ENCODE peak calls at places on chromosomes 7 and 10, in ten cellular contexts. S is IMR-90, P is hepatocyte, M is HCT116, H is body of pancreas, E is right lobe of liver, A is GM12878, N is ovary, B is cardiac muscle cell, R is bronchial epithelial cell. F is an unnamed sample. For H3K27me3, the result is how much of the 10 kb centered on the place peaks cover.

GRCh38 chr7:100881136-100881535 is 6.2 kb downstream of the SRRT start:
- DNase-seq in S (no peak), P (no peak), M (no peak), H (no peak), E (no peak), A (no peak), N (peak), B (no peak), R (no peak), F (no peak)

GRCh38 chr7:78090616-78091015 is 292.0 kb downstream of the PHTF2 start:
- DNase-seq in S (peak), P (no peak), M (no peak), H (no peak), E (no peak), A (no peak), N (no peak), B (no peak), R (peak), F (no peak)

GRCh38 chr7:43362652-43363428 is 220.1 kb upstream of the STK17A start:
- DNase-seq in S (peak), P (peak), M (no peak), H (peak), E (no peak), A (no peak), N (peak), B (peak), R (peak), F (peak)

GRCh38 chr10:111018021-111018420 is 58.8 kb upstream of the ADRA2A start:
- DNase-seq in S (peak), P (no peak), M (no peak), H (no peak), E (no peak), A (no peak), N (no peak), B (no peak), R (no peak), F (no peak)

GRCh38 chr10:124655191-124656112 is 88.7 kb downstream of the FAM53B start:
- DNase-seq in S (no peak), P (no peak), M (no peak), H (no peak), E (no peak), A (no peak), N (no peak), B (no peak), R (peak), F (no peak)

GRCh38 chr10:29130190-29130673 is 158.6 kb upstream of the LYZL1 start:
- DNase-seq in S (peak), P (peak), M (peak), H (peak), E (no peak), A (no peak), N (no peak), B (peak), R (peak), F (no peak)

GRCh38 chr10:89478085-89478738 is 57.2 kb downstream of the SLC16A12 start:
- DNase-seq in S (no peak), P (peak), M (no peak), H (no peak), E (no peak), A (no peak), N (no peak), B (peak), R (peak), F (no peak)

GRCh38 chr7:5435291-5436002 is 11.8 kb upstream of the TNRC18 start:
- DNase-seq in S (no peak), P (no peak), M (no peak), H (no peak), E (no peak), A (peak), N (no peak), B (no peak), R (no peak), F (no peak)

GRCh38 chr10:43689618-43689954 is 40.9 kb upstream of the ZNF32 start:
- DNase-seq in S (no peak), P (peak), M (no peak), H (peak), E (peak), A (no peak), N (peak), B (peak), R (no peak), F (no peak)

GRCh38 chr10:3698312-3698711 is 86.7 kb downstream of the KLF6 start:
- DNase-seq in S (no peak), P (no peak), M (no peak), H (no peak), E (no peak), A (no peak), N (no peak), B (no peak), R (no peak), F (no peak)

GRCh38 chr10:100528885-100529472 is 692 bp downstream of the NDUFB8 start:
- DNase-seq in S (no peak), P (no peak), M (no peak), H (no peak), E (peak), A (no peak), N (no peak), B (no peak), R (no peak), F (no peak)

GRCh38 chr7:14018751-14019150 is 29.3 kb upstream of the ETV1 start:
- DNase-seq in S (peak), P (no peak), M (no peak), H (no peak), E (no peak), A (no peak), N (no peak), B (no peak), R (no peak), F (no peak)

GRCh38 chr7:102044984-102045673 is 227.7 kb downstream of the CUX1 start:
- DNase-seq in S (peak), P (peak), M (peak), H (peak), E (no peak), A (no peak), N (peak), B (no peak), R (no peak), F (peak)

GRCh38 chr10:91745086-91745831 is 53.0 kb upstream of the TNKS2 start:
- DNase-seq in S (no peak), P (peak), M (peak), H (peak), E (peak), A (no peak), N (no peak), B (peak), R (peak), F (no peak)

GRCh38 chr7:1192171-1192676 is 32.2 kb upstream of the ZFAND2A start:
- DNase-seq in S (peak), P (no peak), M (no peak), H (no peak), E (no peak), A (no peak), N (no peak), B (no peak), R (peak), F (peak)
- H3K27me3 ChIP-seq in S (under half), P (under half), M (under half), H (under half), E (under half), A (under half), N (under half), B (under half), R (under half), F (under half)

GRCh38 chr10:129440247-129440646 is 26.8 kb upstream of the MGMT start:
- DNase-seq in S (no peak), P (no peak), M (no peak), H (no peak), E (no peak), A (no peak), N (no peak), B (no peak), R (no peak), F (no peak)

GRCh38 chr10:129441391-129442009 is 25.5 kb upstream of the MGMT start:
- DNase-seq in S (no peak), P (no peak), M (no peak), H (no peak), E (no peak), A (no peak), N (no peak), B (no peak), R (no peak), F (no peak)

GRCh38 chr10:129433266-129433665 is 33.8 kb upstream of the MGMT start:
- DNase-seq in S (no peak), P (no peak), M (no peak), H (no peak), E (no peak), A (no peak), N (no peak), B (no peak), R (no peak), F (no peak)

GRCh38 chr10:129440722-129441316 is 26.2 kb upstream of the MGMT start:
- DNase-seq in S (no peak), P (no peak), M (no peak), H (no peak), E (no peak), A (no peak), N (no peak), B (no peak), R (no peak), F (no peak)

GRCh38 chr10:129438024-129438423 is 29.0 kb upstream of the MGMT start:
- DNase-seq in S (no peak), P (no peak), M (no peak), H (no peak), E (no peak), A (no peak), N (no peak), B (no peak), R (no peak), F (no peak)
- TF ChIP-seq CTCF in S (no peak), P (no peak), M (no peak), H (no peak), E (no peak), A (no peak), N (no peak), B (no peak), R (no peak), F (no peak)

GRCh38 chr7:94223375-94224084 is 171.2 kb upstream of the COL1A2 start:
- DNase-seq in S (peak), P (peak), M (peak), H (no peak), E (no peak), A (no peak), N (no peak), B (peak), R (peak), F (no peak)
- H3K4me3 ChIP-seq in S (no peak), P (no peak), M (peak), H (no peak), E (no peak), A (no peak), N (no peak), B (no peak), R (no peak), F (no peak)

GRCh38 chr7:46133741-46134140 is 212.7 kb upstream of the IGFBP3 start:
- DNase-seq in S (no peak), P (no peak), M (no peak), H (no peak), E (no peak), A (no peak), N (no peak), B (no peak), R (no peak), F (no peak)
- H3K27me3 ChIP-seq in S (under half), P (under half), M (under half), H (under half), E (under half), A (under half), N (under half), B (under half), R (under half), F (under half)

GRCh38 chr10:26157734-26158133 is 58.8 kb upstream of the GAD2 start:
- DNase-seq in S (no peak), P (no peak), M (no peak), H (no peak), E (no peak), A (no peak), N (no peak), B (no peak), R (no peak), F (no peak)
- TF ChIP-seq CTCF in S (no peak), P (no peak), M (no peak), H (no peak), E (no peak), A (peak), N (no peak), B (no peak), R (no peak), F (no peak)

GRCh38 chr7:133044722-133045473 is 37.0 kb downstream of the CHCHD3 start:
- DNase-seq in S (no peak), P (no peak), M (no peak), H (no peak), E (no peak), A (no peak), N (no peak), B (peak), R (no peak), F (no peak)

GRCh38 chr7:133040617-133041016 is 41.3 kb downstream of the CHCHD3 start:
- DNase-seq in S (no peak), P (no peak), M (no peak), H (no peak), E (no peak), A (no peak), N (no peak), B (no peak), R (no peak), F (no peak)

GRCh38 chr7:133036290-133036689 is 45.6 kb downstream of the CHCHD3 start:
- DNase-seq in S (no peak), P (no peak), M (no peak), H (no peak), E (no peak), A (no peak), N (no peak), B (no peak), R (no peak), F (no peak)

GRCh38 chr7:133039614-133040013 is 42.3 kb downstream of the CHCHD3 start:
- DNase-seq in S (no peak), P (no peak), M (no peak), H (no peak), E (no peak), A (no peak), N (no peak), B (no peak), R (no peak), F (no peak)

DNA sequence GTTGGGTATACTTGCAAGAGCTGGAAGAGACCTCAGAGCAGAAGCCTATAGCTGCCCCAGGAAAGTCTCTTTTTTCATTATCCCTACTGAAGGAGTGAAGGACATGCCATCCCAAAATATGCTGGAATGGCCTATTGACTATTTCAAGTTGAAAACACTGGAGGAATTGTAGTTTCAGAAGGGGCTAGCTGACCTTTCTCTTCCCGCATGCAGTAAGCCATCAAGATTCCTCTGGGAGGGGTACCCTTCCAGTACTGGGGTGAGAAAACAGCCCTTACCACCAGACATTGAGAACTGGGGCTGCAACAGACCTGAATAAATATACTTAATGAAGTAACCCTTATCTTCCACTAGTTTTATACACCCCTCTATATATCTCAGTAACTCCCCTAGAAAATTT is 41.7 kb downstream of the CHCHD3 start:
- DNase-seq in S (no peak), P (no peak), M (no peak), H (no peak), E (no peak), A (no peak), N (no peak), B (no peak), R (no peak), F (no peak)
- H3K4me3 ChIP-seq in S (no peak), P (no peak), M (no peak), H (no peak), E (no peak), A (no peak), N (no peak), B (no peak), R (no peak), F (no peak)

DNA sequence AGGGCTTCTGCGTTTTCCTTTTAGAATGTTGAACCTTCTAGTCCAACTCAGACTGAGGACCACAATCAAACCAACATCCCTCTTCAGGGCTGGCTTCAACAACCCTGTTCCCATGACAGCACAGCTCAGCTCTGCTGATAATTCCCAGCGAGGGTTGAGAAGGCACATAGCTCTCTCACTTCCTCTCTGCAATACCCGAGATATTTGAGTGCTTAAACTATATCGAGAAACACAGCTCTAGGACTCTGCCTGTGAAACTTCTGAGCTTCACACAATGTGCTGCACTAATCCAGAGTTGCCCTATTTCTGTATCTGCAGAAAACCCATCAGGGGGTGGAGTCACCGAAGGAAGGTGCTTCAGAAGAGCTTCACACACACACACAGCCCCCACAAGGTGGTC is 1.6 kb upstream of the ADARB2 start:
- DNase-seq in S (no peak), P (no peak), M (no peak), H (no peak), E (no peak), A (peak), N (no peak), B (peak), R (no peak), F (no peak)
- H3K27me3 ChIP-seq in S (under half), P (half or more), M (under half), H (under half), E (under half), A (under half), N (under half), B (half or more), R (under half), F (under half)

DNA sequence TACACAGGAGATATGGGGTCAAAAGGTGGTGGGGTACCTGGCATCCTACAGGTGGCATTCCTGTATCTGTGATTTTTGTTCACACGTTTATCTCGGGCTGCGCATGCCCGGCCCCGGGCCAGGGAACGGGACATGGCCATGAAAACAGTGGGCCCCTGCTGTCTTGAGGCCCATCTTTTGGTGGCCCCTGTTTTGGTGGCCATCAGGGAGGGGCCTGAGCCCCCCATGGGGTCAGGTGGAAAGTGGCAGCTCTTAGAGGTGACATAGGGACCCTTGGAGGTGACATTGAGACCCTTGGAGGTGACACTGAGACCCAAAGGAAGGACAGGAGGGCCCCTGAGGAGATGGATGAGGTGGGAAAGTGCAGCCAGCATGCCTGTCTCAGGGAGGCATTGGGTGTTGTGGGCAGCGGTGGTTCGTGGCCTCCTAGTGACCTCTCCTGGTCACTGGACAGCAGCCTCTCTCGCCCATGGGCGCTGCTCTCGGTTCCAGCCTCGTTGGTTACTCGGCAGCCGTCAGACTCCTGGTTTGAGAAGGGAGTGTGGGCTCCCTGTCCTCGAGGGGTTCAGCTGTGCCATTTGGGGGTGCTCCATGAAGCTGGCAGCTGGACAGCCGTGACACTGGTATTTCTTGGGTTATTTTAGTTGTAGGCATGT is 39.9 kb downstream of the INPP5A start:
- DNase-seq in S (no peak), P (no peak), M (no peak), H (peak), E (peak), A (no peak), N (no peak), B (peak), R (no peak), F (no peak)
- TF ChIP-seq CTCF in S (peak), P (peak), M (peak), H (peak), E (peak), A (no peak), N (no peak), B (peak), R (no peak), F (peak)

GRCh38 chr7:155205368-155206285 is 92.1 kb upstream of the INSIG1 start:
- DNase-seq in S (peak), P (peak), M (peak), H (peak), E (peak), A (peak), N (peak), B (no peak), R (peak), F (peak)

GRCh38 chr7:155204744-155205367 is 92.8 kb upstream of the INSIG1 start:
- DNase-seq in S (no peak), P (no peak), M (no peak), H (no peak), E (no peak), A (no peak), N (no peak), B (no peak), R (no peak), F (no peak)

GRCh38 chr7:155207335-155208002 is 90.2 kb upstream of the INSIG1 start:
- DNase-seq in S (no peak), P (no peak), M (no peak), H (no peak), E (no peak), A (no peak), N (no peak), B (no peak), R (no peak), F (no peak)

GRCh38 chr7:155203882-155204691 is 93.6 kb upstream of the INSIG1 start:
- DNase-seq in S (no peak), P (no peak), M (no peak), H (peak), E (no peak), A (no peak), N (no peak), B (no peak), R (no peak), F (no peak)

GRCh38 chr7:155206286-155207020 is 91.2 kb upstream of the INSIG1 start:
- DNase-seq in S (peak), P (no peak), M (no peak), H (peak), E (peak), A (peak), N (no peak), B (no peak), R (peak), F (peak)
- H3K4me3 ChIP-seq in S (no peak), P (no peak), M (peak), H (no peak), E (no peak), A (peak), N (no peak), B (no peak), R (no peak), F (no peak)

GRCh38 chr10:101997803-101998202 is 58.2 kb downstream of the ARMH3 start:
- DNase-seq in S (no peak), P (no peak), M (no peak), H (no peak), E (no peak), A (no peak), N (no peak), B (no peak), R (no peak), F (no peak)
- H3K27me3 ChIP-seq in S (under half), P (under half), M (under half), H (under half), E (under half), A (under half), N (under half), B (under half), R (under half), F (under half)

F was measured in BJ.